ENCODE peak calls at places on chromosomes 3 and 15, in four cellular contexts. B is activated CD4-positive, alpha-beta memory T cell treated with anti-CD3 and anti-CD28 coated beads for 36 hours; D is right cardiac atrium; Y is EL. E is an unnamed sample.

GRCh38 chr3:99845335-99845734 is 27.7 kb downstream of the CMSS1 start:
- DNase-seq in B (no peak), Y (no peak), D (no peak), E (no peak)

GRCh38 chr15:90829942-90830440 is 38.4 kb upstream of the FURIN start:
- DNase-seq in D (no peak), B (peak), Y (no peak), E (no peak)

GRCh38 chr3:150359381-150359780 is 48.7 kb upstream of the TSC22D2 start:
- DNase-seq in B (no peak), Y (no peak), D (no peak), E (no peak)

GRCh38 chr15:36748743-36749142 is 169.3 kb downstream of the CDIN1 start:
- DNase-seq in Y (no peak), B (no peak), D (no peak), E (no peak)

GRCh38 chr15:88894819-88895767 is at the start of gene HAPLN3:
- DNase-seq in D (no peak), Y (peak), B (peak), E (no peak)

GRCh38 chr3:50572801-50573371 is 3.6 kb downstream of the HEMK1 start:
- DNase-seq in B (peak), D (peak), Y (no peak), E (no peak)

GRCh38 chr3:128560768-128561167 is 67.8 kb upstream of the GATA2 start:
- DNase-seq in Y (no peak), B (no peak), D (no peak), E (no peak)

GRCh38 chr3:170038434-170039110 is 777 bp downstream of the GPR160 start:
- DNase-seq in Y (no peak), D (no peak), B (peak), E (no peak)

GRCh38 chr3:9194509-9195184 is 54.8 kb downstream of the SRGAP3 start:
- DNase-seq in D (no peak), Y (no peak), B (no peak), E (no peak)

GRCh38 chr3:144229973-144230372 is 258.4 kb downstream of the DIPK2A start:
- DNase-seq in B (no peak), D (no peak), Y (no peak), E (no peak)

GRCh38 chr3:30502742-30503073 is 103.7 kb upstream of the TGFBR2 start:
- DNase-seq in B (no peak), Y (peak), D (no peak), E (peak)

GRCh38 chr3:81728766-81729544 is 32.5 kb downstream of the GBE1 start:
- DNase-seq in Y (peak), D (no peak), B (no peak), E (peak)

GRCh38 chr3:117059054-117059989 is 349.7 kb downstream of the TUSC7 start:
- DNase-seq in Y (peak), B (no peak), D (no peak), E (no peak)

GRCh38 chr15:85554852-85555521 is 174.6 kb downstream of the AKAP13 start:
- DNase-seq in B (no peak), D (no peak), Y (no peak), E (no peak)

GRCh38 chr3:184042617-184043016 is 10.2 kb upstream of the HTR3C start:
- DNase-seq in B (no peak), Y (no peak), D (no peak), E (no peak)

GRCh38 chr3:55729546-55729945 is 242.4 kb upstream of the WNT5A start:
- DNase-seq in B (no peak), D (no peak), Y (no peak), E (no peak)

GRCh38 chr15:74192751-74193150 is 9.8 kb downstream of the STRA6 start:
- DNase-seq in Y (no peak), B (no peak), D (no peak), E (no peak)

GRCh38 chr15:74511583-74511982 is 29.4 kb upstream of the ARID3B start:
- DNase-seq in Y (no peak), D (no peak), B (no peak), E (no peak)

GRCh38 chr3:122305818-122306621 is 19.0 kb upstream of the CSTA start:
- DNase-seq in Y (no peak), D (no peak), B (peak), E (no peak)

GRCh38 chr15:92845109-92845508 is 55.0 kb upstream of the CHD2 start:
- DNase-seq in B (no peak), D (no peak), Y (peak), E (peak)

GRCh38 chr15:78291052-78291451 is 8.4 kb downstream of the SKIC8 start:
- DNase-seq in B (no peak), Y (no peak), D (no peak), E (no peak)

GRCh38 chr15:87816811-87817210 is 439.7 kb downstream of the NTRK3 start:
- DNase-seq in D (no peak), Y (peak), B (no peak), E (peak)

GRCh38 chr3:66622756-66623452 is 122.1 kb upstream of the LRIG1 start:
- DNase-seq in B (no peak), D (no peak), Y (no peak), E (no peak)

GRCh38 chr3:3191675-3192480 is 12.4 kb upstream of the CRBN start:
- DNase-seq in Y (no peak), B (no peak), D (no peak), E (no peak)

GRCh38 chr3:122149228-122149627 is 34.2 kb upstream of the CASR start:
- DNase-seq in B (no peak), Y (no peak), D (no peak), E (no peak)

GRCh38 chr15:47384316-47384715 is 333.0 kb upstream of the SEMA6D start:
- DNase-seq in B (no peak), D (peak), Y (peak), E (no peak)

GRCh38 chr3:123559040-123559861 is 25.6 kb downstream of the HACD2 start:
- DNase-seq in D (no peak), Y (peak), B (no peak), E (peak)

GRCh38 chr15:90192961-90193786 is 8.0 kb upstream of the SEMA4B start:
- DNase-seq in B (no peak), D (no peak), Y (no peak), E (no peak)

GRCh38 chr3:193594946-193595689 is 2.1 kb downstream of the OPA1 start:
- DNase-seq in B (no peak), Y (peak), D (no peak), E (peak)

GRCh38 chr15:92801774-92802464 is 98.2 kb upstream of the CHD2 start:
- DNase-seq in D (peak), B (no peak), Y (peak), E (peak)